ENCODE peak calls at places on chromosomes 16 and 17, in seven cellular contexts. One of them, this sample, is unnamed.

GRCh38 chr16:54429029-54429428 is 142.4 kb upstream of the IRX3 start:
- DNase-seq in mesendoderm: no peak
- DNase-seq in esophagus squamous epithelium: no peak
- DNase-seq in small intestine: no peak
- DNase-seq in H7: no peak
- DNase-seq in endothelial cell of umbilical vein: no peak
- DNase-seq in heart left ventricle: no peak
- DNase-seq in this sample: no peak

GRCh38 chr17:58271532-58271931 is 9.2 kb downstream of the MPO start:
- DNase-seq in mesendoderm: no peak
- DNase-seq in esophagus squamous epithelium: no peak
- DNase-seq in small intestine: no peak
- DNase-seq in H7: peak; percentile 30
- DNase-seq in endothelial cell of umbilical vein: no peak
- DNase-seq in heart left ventricle: no peak
- DNase-seq in this sample: no peak

GRCh38 chr16:351804-352520 is 561 bp downstream of the AXIN1 start:
- DNase-seq in mesendoderm: peak; percentile 33
- DNase-seq in esophagus squamous epithelium: no peak
- DNase-seq in small intestine: peak; percentile 76
- DNase-seq in H7: peak; percentile 79
- DNase-seq in endothelial cell of umbilical vein: no peak
- DNase-seq in heart left ventricle: peak; percentile 46
- DNase-seq in this sample: peak; percentile 91

GRCh38 chr17:77256710-77257109 is 115.9 kb downstream of the SEC14L1 start:
- DNase-seq in mesendoderm: no peak
- DNase-seq in esophagus squamous epithelium: no peak
- DNase-seq in small intestine: no peak
- DNase-seq in H7: peak; percentile 69
- DNase-seq in endothelial cell of umbilical vein: no peak
- DNase-seq in heart left ventricle: no peak
- DNase-seq in this sample: no peak

GRCh38 chr16:73018796-73019455 is 29.0 kb downstream of the ZFHX3 start:
- DNase-seq in mesendoderm: no peak
- DNase-seq in esophagus squamous epithelium: no peak
- DNase-seq in small intestine: no peak
- DNase-seq in H7: no peak
- DNase-seq in endothelial cell of umbilical vein: no peak
- DNase-seq in heart left ventricle: no peak
- DNase-seq in this sample: no peak

GRCh38 chr16:82609140-82609539 is 17.6 kb upstream of the CDH13 start:
- DNase-seq in mesendoderm: no peak
- DNase-seq in esophagus squamous epithelium: no peak
- DNase-seq in small intestine: no peak
- DNase-seq in H7: no peak
- DNase-seq in endothelial cell of umbilical vein: no peak
- DNase-seq in heart left ventricle: peak; percentile 68
- DNase-seq in this sample: peak; percentile 76

GRCh38 chr17:61416540-61417363 is 17.1 kb downstream of the TBX2 start:
- DNase-seq in mesendoderm: peak; percentile 95
- DNase-seq in esophagus squamous epithelium: no peak
- DNase-seq in small intestine: peak; percentile 54
- DNase-seq in H7: peak; percentile 97
- DNase-seq in endothelial cell of umbilical vein: peak; percentile 80
- DNase-seq in heart left ventricle: peak; percentile 89
- DNase-seq in this sample: peak; percentile 96

GRCh38 chr16:10305912-10306311 is 79.9 kb upstream of the ATF7IP2 start:
- DNase-seq in mesendoderm: no peak
- DNase-seq in esophagus squamous epithelium: no peak
- DNase-seq in small intestine: no peak
- DNase-seq in H7: no peak
- DNase-seq in endothelial cell of umbilical vein: no peak
- DNase-seq in heart left ventricle: no peak
- DNase-seq in this sample: no peak

GRCh38 chr17:57124053-57124452 is 39.0 kb downstream of the AKAP1 start:
- DNase-seq in mesendoderm: no peak
- DNase-seq in esophagus squamous epithelium: no peak
- DNase-seq in small intestine: no peak
- DNase-seq in H7: no peak
- DNase-seq in endothelial cell of umbilical vein: no peak
- DNase-seq in heart left ventricle: no peak
- DNase-seq in this sample: no peak
- H3K36me3 ChIP-seq in mesendoderm: no peaks in the 10 kb centered on the region
- H3K36me3 ChIP-seq in esophagus squamous epithelium: no peaks in the 10 kb centered on the region
- H3K36me3 ChIP-seq in small intestine: peaks cover 18% of the 10 kb centered on the region
- H3K36me3 ChIP-seq in H7: peaks cover 5% of the 10 kb centered on the region
- H3K36me3 ChIP-seq in endothelial cell of umbilical vein: no peaks in the 10 kb centered on the region
- H3K36me3 ChIP-seq in heart left ventricle: peaks cover 66% of the 10 kb centered on the region
- H3K36me3 ChIP-seq in this sample: peaks cover 24% of the 10 kb centered on the region

GRCh38 chr16:15803608-15804007 is 53.2 kb downstream of the MYH11 start:
- DNase-seq in mesendoderm: no peak
- DNase-seq in esophagus squamous epithelium: no peak
- DNase-seq in small intestine: no peak
- DNase-seq in H7: no peak
- DNase-seq in endothelial cell of umbilical vein: no peak
- DNase-seq in heart left ventricle: no peak
- DNase-seq in this sample: no peak

GRCh38 chr16:15796885-15797284 is 59.9 kb downstream of the MYH11 start:
- DNase-seq in mesendoderm: no peak
- DNase-seq in esophagus squamous epithelium: no peak
- DNase-seq in small intestine: no peak
- DNase-seq in H7: no peak
- DNase-seq in endothelial cell of umbilical vein: no peak
- DNase-seq in heart left ventricle: no peak
- DNase-seq in this sample: no peak

GRCh38 chr16:15799851-15800495 is 56.9 kb downstream of the MYH11 start:
- DNase-seq in mesendoderm: no peak
- DNase-seq in esophagus squamous epithelium: no peak
- DNase-seq in small intestine: no peak
- DNase-seq in H7: no peak
- DNase-seq in endothelial cell of umbilical vein: no peak
- DNase-seq in heart left ventricle: no peak
- DNase-seq in this sample: no peak

GRCh38 chr16:15795615-15796014 is 61.2 kb downstream of the MYH11 start:
- DNase-seq in mesendoderm: no peak
- DNase-seq in esophagus squamous epithelium: no peak
- DNase-seq in small intestine: no peak
- DNase-seq in H7: no peak
- DNase-seq in endothelial cell of umbilical vein: no peak
- DNase-seq in heart left ventricle: no peak
- DNase-seq in this sample: no peak

DNA sequence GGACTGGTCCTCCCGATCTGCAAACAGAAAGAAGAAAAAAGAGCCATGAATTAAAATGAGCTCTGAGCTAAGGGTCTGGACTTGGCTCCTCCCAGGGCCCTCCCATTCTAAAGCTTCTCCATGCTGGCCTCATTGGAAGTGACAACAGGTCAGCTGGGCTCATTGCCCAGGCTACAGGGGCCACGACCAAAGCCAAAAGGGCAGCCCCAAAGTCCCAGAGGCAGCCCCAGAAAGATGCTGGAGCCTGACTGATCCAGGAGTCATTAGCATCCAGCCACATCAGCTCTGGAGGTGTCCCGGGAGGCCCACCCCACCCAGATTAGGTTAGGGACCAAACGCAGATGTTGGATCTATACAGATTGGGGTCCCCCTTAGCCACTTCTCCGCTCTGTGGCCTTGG is 58.2 kb downstream of the MYH11 start:
- DNase-seq in mesendoderm: no peak
- DNase-seq in esophagus squamous epithelium: no peak
- DNase-seq in small intestine: no peak
- DNase-seq in H7: no peak
- DNase-seq in endothelial cell of umbilical vein: no peak
- DNase-seq in heart left ventricle: no peak
- DNase-seq in this sample: no peak
- H3K36me3 ChIP-seq in mesendoderm: no peaks in the 10 kb centered on the region
- H3K36me3 ChIP-seq in esophagus squamous epithelium: no peaks in the 10 kb centered on the region
- H3K36me3 ChIP-seq in small intestine: no peaks in the 10 kb centered on the region
- H3K36me3 ChIP-seq in H7: no peaks in the 10 kb centered on the region
- H3K36me3 ChIP-seq in endothelial cell of umbilical vein: no peaks in the 10 kb centered on the region
- H3K36me3 ChIP-seq in heart left ventricle: no peaks in the 10 kb centered on the region
- H3K36me3 ChIP-seq in this sample: no peaks in the 10 kb centered on the region

GRCh38 chr16:58449306-58449705 is 50.6 kb upstream of the NDRG4 start:
- DNase-seq in mesendoderm: no peak
- DNase-seq in esophagus squamous epithelium: no peak
- DNase-seq in small intestine: no peak
- DNase-seq in H7: no peak
- DNase-seq in endothelial cell of umbilical vein: no peak
- DNase-seq in heart left ventricle: no peak
- DNase-seq in this sample: no peak
- H3K36me3 ChIP-seq in mesendoderm: no peaks in the 10 kb centered on the region
- H3K36me3 ChIP-seq in esophagus squamous epithelium: no peaks in the 10 kb centered on the region
- H3K36me3 ChIP-seq in small intestine: no peaks in the 10 kb centered on the region
- H3K36me3 ChIP-seq in H7: no peaks in the 10 kb centered on the region
- H3K36me3 ChIP-seq in endothelial cell of umbilical vein: no peaks in the 10 kb centered on the region
- H3K36me3 ChIP-seq in heart left ventricle: no peaks in the 10 kb centered on the region
- H3K36me3 ChIP-seq in this sample: no peaks in the 10 kb centered on the region

GRCh38 chr16:75742424-75743047 is 16.2 kb upstream of the CPHXL start:
- DNase-seq in mesendoderm: peak; percentile 60
- DNase-seq in esophagus squamous epithelium: no peak
- DNase-seq in small intestine: no peak
- DNase-seq in H7: no peak
- DNase-seq in endothelial cell of umbilical vein: no peak
- DNase-seq in heart left ventricle: no peak
- DNase-seq in this sample: no peak
- H3K36me3 ChIP-seq in mesendoderm: no peaks in the 10 kb centered on the region
- H3K36me3 ChIP-seq in esophagus squamous epithelium: no peaks in the 10 kb centered on the region
- H3K36me3 ChIP-seq in small intestine: no peaks in the 10 kb centered on the region
- H3K36me3 ChIP-seq in H7: no peaks in the 10 kb centered on the region
- H3K36me3 ChIP-seq in endothelial cell of umbilical vein: no peaks in the 10 kb centered on the region
- H3K36me3 ChIP-seq in heart left ventricle: no peaks in the 10 kb centered on the region
- H3K36me3 ChIP-seq in this sample: no peaks in the 10 kb centered on the region

GRCh38 chr17:50708050-50709000 is 611 bp upstream of the ANKRD40 start:
- DNase-seq in mesendoderm: no peak
- DNase-seq in esophagus squamous epithelium: no peak
- DNase-seq in small intestine: peak; percentile 31
- DNase-seq in H7: no peak
- DNase-seq in endothelial cell of umbilical vein: peak; percentile 56
- DNase-seq in heart left ventricle: peak; percentile 27
- DNase-seq in this sample: no peak

GRCh38 chr17:50707296-50708049 is at the start of gene ANKRD40:
- DNase-seq in mesendoderm: peak; percentile 77
- DNase-seq in esophagus squamous epithelium: peak; percentile 63
- DNase-seq in small intestine: peak; percentile 93
- DNase-seq in H7: peak; percentile 93
- DNase-seq in endothelial cell of umbilical vein: peak; percentile 93
- DNase-seq in heart left ventricle: peak; percentile 93
- DNase-seq in this sample: peak; percentile 95

GRCh38 chr17:50699410-50699809 is 8.3 kb downstream of the ANKRD40 start:
- DNase-seq in mesendoderm: no peak
- DNase-seq in esophagus squamous epithelium: no peak
- DNase-seq in small intestine: no peak
- DNase-seq in H7: no peak
- DNase-seq in endothelial cell of umbilical vein: no peak
- DNase-seq in heart left ventricle: no peak
- DNase-seq in this sample: no peak

GRCh38 chr17:50697663-50698272 is 9.9 kb downstream of the ANKRD40 start:
- DNase-seq in mesendoderm: no peak
- DNase-seq in esophagus squamous epithelium: no peak
- DNase-seq in small intestine: peak; percentile 50
- DNase-seq in H7: no peak
- DNase-seq in endothelial cell of umbilical vein: no peak
- DNase-seq in heart left ventricle: no peak
- DNase-seq in this sample: no peak

DNA sequence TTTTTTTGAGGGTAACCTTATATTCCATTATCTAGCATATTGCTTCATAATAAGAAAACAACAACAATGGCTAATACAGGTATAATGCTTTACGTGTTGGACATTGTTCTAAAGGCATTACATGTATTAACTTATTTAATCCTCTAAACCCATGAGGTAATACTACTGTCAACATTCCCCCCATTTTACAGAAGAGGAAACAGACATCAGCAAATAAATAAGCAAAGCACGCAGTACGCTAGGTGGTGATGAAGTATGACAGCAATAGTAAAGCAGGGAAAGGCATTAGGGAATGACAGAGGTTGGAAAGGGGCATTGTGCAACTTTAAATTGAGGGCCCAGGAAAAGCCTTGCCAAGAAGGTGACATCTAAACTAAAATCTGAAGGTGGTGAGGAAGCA is 4.6 kb downstream of the ANKRD40 start:
- DNase-seq in mesendoderm: no peak
- DNase-seq in esophagus squamous epithelium: no peak
- DNase-seq in small intestine: no peak
- DNase-seq in H7: no peak
- DNase-seq in endothelial cell of umbilical vein: no peak
- DNase-seq in heart left ventricle: no peak
- DNase-seq in this sample: no peak
- H3K36me3 ChIP-seq in mesendoderm: peaks cover 2% of the 10 kb centered on the region
- H3K36me3 ChIP-seq in esophagus squamous epithelium: no peaks in the 10 kb centered on the region
- H3K36me3 ChIP-seq in small intestine: peaks cover 7% of the 10 kb centered on the region
- H3K36me3 ChIP-seq in H7: peaks cover 11% of the 10 kb centered on the region
- H3K36me3 ChIP-seq in endothelial cell of umbilical vein: peaks cover 6% of the 10 kb centered on the region
- H3K36me3 ChIP-seq in heart left ventricle: peaks cover 53% of the 10 kb centered on the region
- H3K36me3 ChIP-seq in this sample: peaks cover 12% of the 10 kb centered on the region

DNA sequence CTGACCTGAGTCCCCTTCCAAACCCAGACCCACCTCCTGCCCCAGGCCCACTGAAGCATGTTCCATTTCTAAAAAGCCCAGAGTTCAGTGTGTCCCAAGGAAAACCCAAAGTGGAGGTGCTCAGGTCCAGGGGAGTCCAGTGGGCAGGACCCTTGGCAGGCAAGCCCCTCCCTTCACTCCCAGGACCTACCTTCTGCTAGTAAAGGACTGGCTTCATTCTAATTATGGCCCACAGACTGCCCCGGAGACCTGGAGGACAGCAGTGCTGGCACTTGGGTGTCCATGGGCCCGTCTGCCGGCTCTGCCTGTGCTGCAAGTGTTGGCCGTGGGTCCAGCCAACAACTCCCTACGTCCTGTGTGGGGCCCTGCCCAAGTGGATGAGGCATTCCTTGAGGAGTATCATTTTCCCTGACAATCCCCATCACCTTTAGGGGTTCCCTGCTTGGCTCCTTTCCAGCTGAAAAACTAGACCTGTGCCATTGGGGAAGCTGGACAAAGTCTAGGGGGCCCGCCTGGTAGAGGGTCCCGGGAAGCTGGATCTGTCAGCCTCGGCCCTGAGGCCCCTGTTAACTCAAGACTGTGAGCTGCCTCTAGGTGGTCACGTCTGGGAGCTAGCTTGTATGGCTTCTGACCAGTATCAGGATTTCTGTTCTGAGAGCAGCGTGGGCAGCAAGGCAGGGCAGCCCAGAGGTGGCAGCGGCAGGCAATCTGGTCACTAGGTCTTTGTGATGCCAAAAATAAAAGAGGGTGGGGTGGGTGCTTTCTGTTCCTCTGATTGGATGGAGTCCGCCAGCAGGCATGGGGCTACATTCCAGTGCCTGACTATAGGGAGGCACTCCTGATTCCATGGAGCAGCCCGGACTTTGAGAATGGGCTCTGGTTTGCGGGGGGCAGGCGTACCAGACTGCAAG is 8.2 kb downstream of the CBX2 start:
- DNase-seq in mesendoderm: no peak
- DNase-seq in esophagus squamous epithelium: no peak
- DNase-seq in small intestine: no peak
- DNase-seq in H7: peak; percentile 71
- DNase-seq in endothelial cell of umbilical vein: no peak
- DNase-seq in heart left ventricle: no peak
- DNase-seq in this sample: peak; percentile 65
- H3K36me3 ChIP-seq in mesendoderm: no peaks in the 10 kb centered on the region
- H3K36me3 ChIP-seq in esophagus squamous epithelium: no peaks in the 10 kb centered on the region
- H3K36me3 ChIP-seq in small intestine: no peaks in the 10 kb centered on the region
- H3K36me3 ChIP-seq in H7: peaks cover 16% of the 10 kb centered on the region
- H3K36me3 ChIP-seq in endothelial cell of umbilical vein: peaks cover 9% of the 10 kb centered on the region
- H3K36me3 ChIP-seq in heart left ventricle: no peaks in the 10 kb centered on the region
- H3K36me3 ChIP-seq in this sample: no peaks in the 10 kb centered on the region

This sample was measured in kidney.